ENCODE peak calls at places on chromosomes 5 and 9, in five cellular contexts. One of them, this sample, is unnamed.

GRCh38 chr9:129344623-129345495 is 166.8 kb upstream of the IER5L start:
- DNase-seq in iPS-NIHi11: no peak
- DNase-seq in NCI-H1048: no peak
- DNase-seq in NCI-H1930: no peak
- DNase-seq in ELF-1: no peak
- DNase-seq in this sample: no peak

GRCh38 chr5:163459465-163459887 is 426 bp downstream of the NUDCD2 start:
- DNase-seq in iPS-NIHi11: no peak
- DNase-seq in NCI-H1048: no peak
- DNase-seq in NCI-H1930: no peak
- DNase-seq in ELF-1: no peak
- DNase-seq in this sample: no peak

GRCh38 chr9:96476591-96476990 is 26.6 kb downstream of the HABP4 start:
- DNase-seq in iPS-NIHi11: no peak
- DNase-seq in NCI-H1048: no peak
- DNase-seq in NCI-H1930: no peak
- DNase-seq in ELF-1: no peak
- DNase-seq in this sample: no peak

GRCh38 chr9:36127652-36128244 is 8.8 kb upstream of the GLIPR2 start:
- DNase-seq in iPS-NIHi11: no peak
- DNase-seq in NCI-H1048: no peak
- DNase-seq in NCI-H1930: no peak
- DNase-seq in ELF-1: no peak
- DNase-seq in this sample: no peak

GRCh38 chr5:132426525-132427138 is 57.1 kb downstream of the SLC22A5 start:
- DNase-seq in iPS-NIHi11: peak
- DNase-seq in NCI-H1048: no peak
- DNase-seq in NCI-H1930: no peak
- DNase-seq in ELF-1: peak
- DNase-seq in this sample: peak

GRCh38 chr5:143402464-143403356 is 776 bp downstream of the NR3C1 start:
- DNase-seq in iPS-NIHi11: peak
- DNase-seq in NCI-H1048: no peak
- DNase-seq in NCI-H1930: no peak
- DNase-seq in ELF-1: peak
- DNase-seq in this sample: peak

GRCh38 chr5:80195837-80196400 is 59.9 kb downstream of the SERINC5 start:
- DNase-seq in iPS-NIHi11: no peak
- DNase-seq in NCI-H1048: no peak
- DNase-seq in NCI-H1930: no peak
- DNase-seq in ELF-1: no peak
- DNase-seq in this sample: no peak

GRCh38 chr9:124411514-124412227 is 3.6 kb downstream of the PSMB7 start:
- DNase-seq in iPS-NIHi11: no peak
- DNase-seq in NCI-H1048: no peak
- DNase-seq in NCI-H1930: no peak
- DNase-seq in ELF-1: no peak
- DNase-seq in this sample: no peak